ENCODE peak calls at places on chromosomes 2 and 18, in six cellular contexts. J, E, P, Z, T and C are unnamed samples.

GRCh38 chr2:67945976-67946375 is 116.8 kb downstream of the C1D start:
- DNase-seq in T (no peak), E (no peak), P (no peak), Z (no peak), J (no peak), C (no peak)

GRCh38 chr18:10351221-10351795 is 103.1 kb upstream of the APCDD1 start:
- DNase-seq in P (no peak), J (no peak), E (no peak), T (peak; percentile 29), Z (peak; percentile 47), C (no peak)

GRCh38 chr18:58997811-58998337 is 133.2 kb downstream of the ZNF532 start:
- DNase-seq in T (peak; percentile 98), E (no peak), P (peak; percentile 56), Z (peak; percentile 88), J (peak; percentile 96), C (no peak)

GRCh38 chr2:159710601-159711180 is 1.6 kb upstream of the MARCHF7 start:
- DNase-seq in J (peak; percentile 69), P (no peak), T (peak; percentile 75), Z (peak; percentile 73), E (no peak), C (no peak)

GRCh38 chr2:147937744-147938349 is 82.7 kb downstream of the ORC4 start:
- DNase-seq in T (no peak), P (no peak), E (no peak), Z (peak; percentile 40), J (peak; percentile 61), C (no peak)

GRCh38 chr18:42028232-42028832 is 73.3 kb downstream of the PIK3C3 start:
- DNase-seq in P (no peak), E (peak; percentile 13), Z (peak; percentile 38), T (peak; percentile 10), J (peak; percentile 56), C (no peak)

GRCh38 chr18:50152900-50153299 is 42.0 kb downstream of the MYO5B start:
- DNase-seq in P (no peak), T (no peak), Z (no peak), J (no peak), E (no peak), C (no peak)

GRCh38 chr2:96760986-96761832 is 507 bp downstream of the CNNM4 start:
- DNase-seq in E (peak; percentile 73), T (no peak), J (peak; percentile 30), P (peak; percentile 66), Z (no peak), C (peak; percentile 88)

GRCh38 chr2:80499095-80499494 is 194.5 kb upstream of the LRRTM1 start:
- DNase-seq in E (no peak), P (no peak), T (peak; percentile 31), J (peak; percentile 74), Z (peak; percentile 65), C (no peak)

GRCh38 chr2:35035883-35036282 is 1319.7 kb upstream of the CRIM1 start:
- DNase-seq in E (no peak), T (no peak), J (no peak), Z (no peak), P (no peak), C (peak; percentile 10)

GRCh38 chr2:97715951-97716694 is 2.7 kb downstream of the ZAP70 start:
- DNase-seq in P (peak; percentile 9), J (no peak), T (no peak), Z (no peak), E (no peak), C (no peak)

GRCh38 chr2:101793277-101793969 is 95.9 kb downstream of the MAP4K4 start:
- DNase-seq in J (peak; percentile 41), T (no peak), Z (no peak), P (no peak), E (peak; percentile 12), C (no peak)

GRCh38 chr2:218230882-218231281 is 13.9 kb downstream of the ARPC2 start:
- DNase-seq in E (peak; percentile 19), J (peak; percentile 43), T (peak; percentile 50), Z (peak; percentile 42), P (no peak), C (no peak)

GRCh38 chr2:52572469-52572894 is 1195.1 kb upstream of the CHAC2 start:
- DNase-seq in Z (no peak), J (no peak), P (no peak), T (no peak), E (no peak), C (no peak)

GRCh38 chr2:203897544-203897943 is 30.0 kb downstream of the CTLA4 start:
- DNase-seq in Z (no peak), T (no peak), P (no peak), E (no peak), J (no peak), C (no peak)

GRCh38 chr2:32773409-32773808 is 145.6 kb downstream of the TTC27 start:
- DNase-seq in P (no peak), T (no peak), J (no peak), Z (no peak), E (no peak), C (no peak)

GRCh38 chr2:154952346-154953010 is 254.0 kb downstream of the KCNJ3 start:
- DNase-seq in E (no peak), J (no peak), T (no peak), P (no peak), Z (no peak), C (no peak)

GRCh38 chr2:64332300-64332699 is 121.7 kb upstream of the LGALSL start:
- DNase-seq in T (no peak), E (no peak), J (no peak), Z (peak; percentile 5), P (no peak), C (no peak)

GRCh38 chr2:225010804-225011203 is 31.5 kb downstream of the DOCK10 start:
- DNase-seq in T (peak; percentile 84), J (peak; percentile 50), E (no peak), P (no peak), Z (peak; percentile 91), C (no peak)

DNA sequence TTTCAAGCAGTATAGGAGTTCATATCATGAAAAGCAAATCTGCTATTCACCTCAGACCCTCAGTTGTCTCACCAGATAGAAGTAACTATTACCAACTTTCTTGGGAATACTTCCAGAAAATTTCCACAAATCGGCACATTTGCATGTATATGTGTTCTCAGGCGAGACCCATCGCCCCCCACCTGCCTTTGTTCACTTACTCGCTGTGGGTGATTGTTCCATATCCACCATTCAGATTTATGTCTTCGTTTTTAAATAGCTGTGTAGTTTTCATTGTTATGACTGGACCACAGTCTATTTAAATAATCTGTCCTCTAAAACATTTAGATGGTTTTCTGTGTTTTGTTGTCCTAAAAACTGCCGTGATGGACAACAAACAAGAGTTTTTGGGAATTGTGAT is 3.3 kb downstream of the TRIM54 start:
- DNase-seq in T (no peak), E (no peak), J (no peak), P (no peak), Z (no peak), C (no peak)
- H3K4me3 ChIP-seq in T (no peak overlapping the region), E (no peak overlapping the region), J (no peak overlapping the region), P (no peak overlapping the region), Z (no peak overlapping the region), C (no peak overlapping the region)

GRCh38 chr2:85066874-85067351 is 66.3 kb upstream of the TCF7L1 start:
- DNase-seq in J (peak; percentile 88), P (peak; percentile 65), T (peak; percentile 61), E (peak; percentile 22), Z (peak; percentile 84), C (peak; percentile 80)
- TF ChIP-seq CTCF in J (peak; percentile 83), P (peak; percentile 71), T (peak; percentile 86), E (peak; percentile 39), Z (peak; percentile 88), C (peak; percentile 72)

GRCh38 chr2:105396254-105397024 is 2.4 kb downstream of the FHL2 start:
- DNase-seq in Z (peak; percentile 98), J (peak; percentile 88), T (peak; percentile 95), E (no peak), P (no peak), C (no peak)

GRCh38 chr2:105397025-105397722 is 1.7 kb downstream of the FHL2 start:
- DNase-seq in J (peak; percentile 41), T (no peak), Z (no peak), E (no peak), P (no peak), C (no peak)

GRCh38 chr2:105393373-105394055 is 5.3 kb downstream of the FHL2 start:
- DNase-seq in J (peak; percentile 93), P (no peak), E (no peak), T (peak; percentile 97), Z (peak; percentile 73), C (no peak)

GRCh38 chr2:105394951-105395611 is 3.8 kb downstream of the FHL2 start:
- DNase-seq in Z (peak; percentile 56), J (peak; percentile 70), E (no peak), P (no peak), T (peak; percentile 67), C (no peak)

DNA sequence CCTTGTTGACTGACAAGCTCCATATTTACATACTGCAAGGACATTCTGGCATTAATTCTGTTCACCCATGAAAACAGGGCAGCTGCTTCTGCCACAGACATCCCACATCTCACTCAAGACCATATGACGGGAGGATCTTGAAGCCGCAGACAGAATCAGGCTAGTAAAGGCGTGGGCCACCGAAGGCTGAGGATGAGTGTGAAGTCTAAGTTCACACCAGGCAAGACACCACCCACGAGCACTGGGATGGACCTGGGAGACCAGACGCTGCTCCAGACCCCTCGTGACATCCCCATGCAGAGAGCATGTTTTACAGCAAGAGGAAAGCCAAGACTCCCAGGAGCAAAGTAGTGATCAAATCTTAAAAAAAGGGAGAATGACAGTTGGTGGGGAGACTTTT is 3.2 kb downstream of the FHL2 start:
- DNase-seq in T (no peak), J (no peak), E (no peak), P (no peak), Z (no peak), C (no peak)
- H3K4me3 ChIP-seq in T (peak overlapping the region; percentile 98), J (peak overlapping the region; percentile 94), E (no peak overlapping the region), P (no peak overlapping the region), Z (peak overlapping the region; percentile 99), C (no peak overlapping the region)

DNA sequence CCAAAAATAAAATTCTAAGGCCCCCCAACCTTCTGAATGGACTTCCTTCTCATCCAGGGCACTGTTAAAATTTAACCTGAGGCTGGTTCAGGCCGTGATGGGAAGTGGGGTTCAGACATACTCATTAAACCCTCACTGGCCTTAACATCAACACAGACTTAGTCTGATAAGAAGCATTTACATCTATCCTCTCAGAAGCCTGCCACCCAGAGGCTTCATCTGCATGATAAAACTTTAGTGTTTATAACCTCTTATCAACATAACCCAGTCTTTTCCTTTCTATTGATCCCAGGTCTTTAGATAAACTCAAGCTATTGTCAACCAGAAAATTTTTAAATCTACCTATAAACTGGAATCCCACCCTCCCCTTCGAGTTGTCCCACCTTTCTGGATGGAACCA is 22.4 kb downstream of the ITSN2 start:
- DNase-seq in J (no peak), T (no peak), E (no peak), Z (no peak), P (no peak), C (no peak)
- TF ChIP-seq CTCF in J (no peak), T (no peak), E (no peak), Z (no peak), P (no peak), C (no peak)

GRCh38 chr2:176100547-176101140 is 1.0 kb downstream of the HOXD12 start:
- DNase-seq in Z (no peak), E (peak; percentile 3), P (no peak), T (no peak), J (no peak), C (no peak)
- H3K4me3 ChIP-seq in Z (no peak overlapping the region), E (no peak overlapping the region), P (no peak overlapping the region), T (no peak overlapping the region), J (no peak overlapping the region), C (no peak overlapping the region)

DNA sequence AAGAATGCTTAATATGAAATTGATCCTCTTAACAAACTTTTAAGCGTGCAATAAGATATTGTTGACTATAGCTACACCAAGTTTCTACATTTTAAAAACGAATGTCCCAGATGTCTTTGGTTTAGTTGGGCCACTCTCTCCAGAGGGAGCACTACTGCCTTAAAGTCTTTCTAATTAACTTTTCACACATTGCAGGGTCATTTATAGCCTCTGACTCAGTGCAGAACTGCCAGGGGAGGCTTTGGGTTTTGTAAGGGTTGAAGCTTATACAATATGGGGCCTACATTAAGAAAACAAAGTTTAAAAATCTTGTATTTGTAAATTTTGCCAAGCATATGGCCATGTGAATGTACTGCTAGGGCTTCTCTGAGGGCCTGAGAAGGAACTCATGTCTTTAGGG is 30.2 kb upstream of the SLC8A1 start:
- DNase-seq in J (no peak), E (no peak), T (no peak), P (no peak), Z (no peak), C (no peak)
- TF ChIP-seq CTCF in J (no peak), E (no peak), T (no peak), P (no peak), Z (no peak), C (no peak)